ENCODE peak calls at places on chromosomes 1 and 21, in ten cellular contexts. R is adrenal gland, L is spleen, U is sigmoid colon, A is stomach, N is H1, J is ovary, D is IMR-90, I is right lobe of liver, M is HCT116. Q is an unnamed sample. For H3K4me1, the result is how much of the 10 kb centered on the place peaks cover.

GRCh38 chr1:206834711-206835110 is 30.7 kb upstream of the IL20 start:
- DNase-seq in D (no peak), U (no peak), L (no peak), N (peak), R (no peak), M (no peak), A (no peak), I (no peak), J (no peak), Q (no peak)

GRCh38 chr1:156586892-156587477 is 4.6 kb upstream of the NAXE start:
- DNase-seq in R (no peak), A (no peak), M (no peak), N (no peak), J (no peak), I (no peak), U (no peak), D (no peak), L (no peak), Q (no peak)

GRCh38 chr1:85683292-85684025 is 24.8 kb downstream of the ZNHIT6 start:
- DNase-seq in L (no peak), U (no peak), D (peak), I (no peak), N (no peak), J (no peak), R (no peak), M (no peak), A (no peak), Q (no peak)

GRCh38 chr1:156162430-156163037 is 9.1 kb downstream of the SEMA4A start:
- DNase-seq in A (peak), N (no peak), U (no peak), D (no peak), I (no peak), R (no peak), J (peak), L (peak), M (no peak), Q (peak)

GRCh38 chr1:219940707-219941106 is 12.3 kb upstream of the SLC30A10 start:
- DNase-seq in L (no peak), U (no peak), J (no peak), M (no peak), A (no peak), I (no peak), R (no peak), N (no peak), D (no peak), Q (no peak)

GRCh38 chr1:183635112-183635605 is 424 bp downstream of the ARPC5 start:
- DNase-seq in D (no peak), L (peak), M (no peak), J (peak), N (peak), I (peak), U (peak), R (peak), A (peak), Q (peak)

GRCh38 chr21:18772404-18772803 is 368.8 kb upstream of the TMPRSS15 start:
- DNase-seq in L (no peak), D (no peak), J (no peak), M (no peak), U (no peak), A (no peak), N (no peak), I (no peak), R (no peak), Q (no peak)

GRCh38 chr1:205505076-205505729 is 734 bp downstream of the CDK18 start:
- DNase-seq in D (no peak), J (no peak), L (no peak), U (no peak), I (no peak), M (no peak), N (no peak), R (no peak), A (no peak), Q (peak)

GRCh38 chr1:85321237-85321964 is 45.0 kb upstream of the BCL10 start:
- DNase-seq in R (no peak), I (no peak), L (no peak), M (no peak), U (no peak), J (no peak), N (no peak), D (peak), A (no peak), Q (no peak)

GRCh38 chr21:28538987-28539622 is 453.6 kb downstream of the LTN1 start:
- DNase-seq in R (no peak), D (peak), I (no peak), J (no peak), L (no peak), U (no peak), A (no peak), M (no peak), N (no peak), Q (no peak)

GRCh38 chr1:226776975-226777374 is 37.9 kb upstream of the ITPKB start:
- DNase-seq in R (no peak), L (no peak), A (no peak), D (no peak), N (no peak), U (no peak), M (no peak), J (no peak), I (no peak), Q (no peak)

GRCh38 chr1:226776066-226776465 is 37.0 kb upstream of the ITPKB start:
- DNase-seq in L (no peak), N (no peak), I (no peak), D (no peak), A (no peak), J (no peak), M (no peak), R (no peak), U (no peak), Q (no peak)

DNA sequence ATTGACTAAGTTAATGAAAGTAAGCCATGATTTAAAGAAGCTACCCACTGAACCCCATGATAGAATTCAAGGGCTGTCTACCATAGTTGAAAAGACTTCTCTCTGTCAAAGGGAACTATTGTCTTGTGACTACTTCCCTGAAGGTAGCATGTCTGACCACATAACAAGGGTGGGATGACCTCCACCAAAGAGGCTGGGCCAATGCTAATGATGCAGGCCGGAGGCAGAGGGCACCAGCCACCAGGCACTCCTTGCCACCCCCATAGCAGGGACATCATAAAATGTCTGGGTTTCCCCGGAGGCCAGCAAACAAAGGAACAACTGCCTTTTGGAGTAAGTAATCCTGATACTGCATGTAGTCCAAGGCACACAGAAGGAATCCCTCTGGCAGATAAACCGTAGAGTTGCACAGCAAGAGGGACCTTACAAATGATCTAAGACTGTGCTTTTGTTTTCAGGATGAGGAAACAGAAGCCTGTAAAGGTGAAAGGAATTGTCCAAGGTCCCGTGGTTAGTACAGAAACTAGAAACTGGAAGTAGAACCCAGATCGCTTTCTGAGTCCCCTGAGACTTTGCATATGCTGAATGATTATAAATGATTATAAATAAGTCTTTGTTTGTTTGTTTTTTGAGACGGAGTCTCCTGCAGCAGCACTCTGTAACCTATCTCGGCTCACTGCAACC is 33.5 kb upstream of the ITPKB start:
- DNase-seq in M (no peak), N (no peak), J (no peak), L (no peak), U (no peak), D (no peak), A (no peak), I (no peak), R (no peak), Q (no peak)
- H3K4me1 ChIP-seq in M (under half), N (under half), J (under half), L (under half), U (under half), D (under half), A (under half), I (under half), R (under half), Q (under half)

GRCh38 chr21:37758997-37759396 is 157.3 kb downstream of the KCNJ6 start:
- DNase-seq in U (no peak), I (peak), N (peak), A (peak), R (peak), L (no peak), M (no peak), D (peak), J (no peak), Q (no peak)
- TF ChIP-seq CTCF in U (no peak), I (peak), N (peak), A (no peak), R (peak), L (no peak), M (peak), D (peak), J (no peak), Q (peak)

DNA sequence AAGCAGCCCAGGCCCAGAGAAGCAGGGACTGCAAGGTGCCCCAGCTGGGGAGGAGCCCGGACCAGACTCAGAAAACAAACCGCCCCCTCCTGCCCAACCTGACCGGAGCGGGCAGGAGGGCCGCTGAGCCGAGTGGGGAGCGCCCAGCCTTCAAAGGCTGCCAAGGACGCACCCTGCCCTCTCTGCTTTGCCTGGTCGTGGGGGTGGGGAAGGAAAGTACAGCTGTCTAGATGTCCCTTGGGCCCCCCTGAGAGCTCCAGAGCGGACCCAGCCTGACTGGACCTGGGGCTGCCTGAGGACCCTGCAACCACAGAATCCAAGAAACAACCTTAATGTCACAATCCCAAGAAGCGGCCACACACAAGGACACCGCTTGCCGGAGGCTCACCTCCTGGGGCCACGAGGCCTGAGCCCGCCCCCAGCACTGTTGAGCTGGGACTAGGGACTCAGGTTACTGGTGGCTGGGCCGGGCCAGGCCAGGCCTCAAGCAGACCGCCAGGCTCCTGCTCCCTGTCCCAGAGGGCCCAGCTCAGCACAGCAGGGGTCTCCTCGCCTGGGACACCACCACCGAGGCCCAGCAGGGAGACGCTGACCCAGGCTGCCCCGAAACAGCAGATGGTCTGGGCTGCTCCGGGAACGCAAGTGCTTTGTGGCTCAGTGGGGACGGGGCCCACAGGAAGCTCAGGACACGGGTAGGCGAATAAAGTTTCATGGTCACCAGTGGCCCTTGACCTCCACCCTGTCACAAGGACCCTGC is 1.4 kb downstream of the DVL1 start:
- DNase-seq in A (peak), D (peak), J (no peak), U (no peak), I (peak), N (peak), M (peak), L (no peak), R (peak), Q (peak)
- TF ChIP-seq POLR2A in A (no peak), D (no peak), J (no peak), U (no peak), I (no peak), N (no peak), M (peak), L (no peak), R (no peak), Q (peak)

DNA sequence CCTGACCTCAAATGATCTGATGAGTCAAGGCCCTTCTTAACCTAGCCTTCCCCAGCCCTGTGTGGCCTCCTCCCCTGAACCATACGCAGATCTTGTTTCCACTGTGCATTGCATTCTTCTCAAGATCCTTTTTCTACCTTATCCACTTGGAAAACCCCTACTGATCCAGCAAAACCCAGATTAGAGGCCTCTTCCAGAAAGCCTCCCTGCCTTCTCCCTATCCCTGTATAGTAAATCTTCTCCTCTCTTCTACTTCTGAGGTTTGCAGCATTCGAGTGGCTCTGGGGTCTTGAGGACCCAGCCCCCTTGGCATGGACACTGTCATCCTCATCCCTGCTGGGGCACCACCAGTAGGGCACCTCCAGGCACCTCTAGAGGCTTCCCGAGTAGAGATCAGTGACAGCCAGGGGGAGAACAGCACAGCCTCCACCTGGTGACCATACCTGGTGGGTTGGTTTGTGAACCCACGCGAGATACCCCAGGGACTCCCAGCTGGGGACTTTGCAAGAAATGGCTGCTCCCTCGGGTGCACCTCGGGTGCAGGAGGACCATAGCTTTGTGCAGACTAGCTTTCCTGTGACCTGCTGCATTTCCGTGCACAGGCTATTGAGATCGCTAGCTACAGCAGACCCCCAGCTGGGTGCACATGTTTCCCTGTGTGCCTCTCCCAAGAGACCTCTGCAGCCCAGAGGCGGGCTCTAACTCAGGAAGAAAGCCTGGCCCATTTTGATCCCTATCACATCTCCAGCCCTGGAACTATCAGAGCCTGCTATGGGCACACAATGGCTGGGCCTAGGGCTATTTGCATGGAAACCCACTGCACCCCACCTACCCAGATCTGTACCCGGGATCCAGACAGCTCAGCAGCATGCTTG is 34.2 kb downstream of the MATN1 start:
- DNase-seq in D (no peak), M (no peak), L (no peak), N (no peak), R (no peak), J (no peak), I (no peak), U (peak), A (no peak), Q (no peak)
- H3K4me1 ChIP-seq in D (under half), M (under half), L (under half), N (under half), R (under half), J (under half), I (under half), U (under half), A (under half), Q (under half)

Q was measured in thyroid gland.